ENCODE peak calls at places on chromosomes 11 and 22, in six cellular contexts. F is NCI-H1105; Q is NCI-H226; Z is chondrocyte; V is RCC 7860; Y is CD8-positive, alpha-beta memory T cell. X is an unnamed sample.

GRCh38 chr11:65887026-65887722 is 1.1 kb downstream of the FIBP start:
- DNase-seq in V (no peak), F (no peak), Y (no peak), Q (no peak), Z (no peak), X (no peak)

GRCh38 chr22:25627271-25627848 is 62.9 kb downstream of the GRK3 start:
- DNase-seq in V (no peak), Z (no peak), Q (no peak), F (no peak), Y (no peak), X (no peak)

GRCh38 chr11:124518900-124519541 is 24.4 kb downstream of the OR8B12 start:
- DNase-seq in F (peak), V (no peak), Q (no peak), Y (no peak), Z (no peak), X (no peak)

GRCh38 chr11:17479284-17480214 is 2.9 kb upstream of the ABCC8 start:
- DNase-seq in Q (peak), Y (no peak), Z (no peak), F (peak), V (no peak), X (peak)

GRCh38 chr11:64850979-64851567 is 6.6 kb upstream of the CDC42BPG start:
- DNase-seq in Z (no peak), V (no peak), Q (peak), F (no peak), Y (peak), X (no peak)

GRCh38 chr11:98029832-98030231 is 990.9 kb upstream of the CNTN5 start:
- DNase-seq in F (no peak), Y (no peak), Z (no peak), Q (no peak), V (no peak), X (no peak)

GRCh38 chr11:2212411-2213251 is 41.0 kb upstream of the TH start:
- DNase-seq in Y (no peak), Q (no peak), Z (peak), V (no peak), F (no peak), X (no peak)

GRCh38 chr11:16587670-16588069 is 150.8 kb upstream of the C11orf58 start:
- DNase-seq in Y (no peak), V (no peak), Z (no peak), Q (no peak), F (no peak), X (no peak)

GRCh38 chr11:91248199-91248807 is 976.3 kb upstream of the FAT3 start:
- DNase-seq in Q (no peak), Z (no peak), V (peak), F (peak), Y (no peak), X (peak)

GRCh38 chr11:77069336-77069968 is 2.7 kb downstream of the CAPN5 start:
- DNase-seq in Q (no peak), F (no peak), Y (peak), V (no peak), Z (no peak), X (no peak)

GRCh38 chr11:73978576-73979086 is 4.0 kb downstream of the UCP2 start:
- DNase-seq in V (no peak), Y (peak), Z (peak), Q (no peak), F (no peak), X (no peak)

GRCh38 chr11:30452842-30453241 is 129.9 kb downstream of the ARL14EP start:
- DNase-seq in Z (no peak), Y (no peak), F (no peak), V (no peak), Q (no peak), X (no peak)

GRCh38 chr11:123483058-123483457 is 53.0 kb downstream of the GRAMD1B start:
- DNase-seq in V (peak), F (no peak), Q (no peak), Z (no peak), Y (no peak), X (no peak)

GRCh38 chr11:117144477-117145392 is 648 bp downstream of the PAFAH1B2 start:
- DNase-seq in Q (peak), Z (no peak), V (peak), F (peak), Y (no peak), X (peak)

GRCh38 chr11:63242089-63242762 is 1.2 kb downstream of the SLC22A25 start:
- DNase-seq in Z (no peak), V (no peak), Y (no peak), F (no peak), Q (no peak), X (no peak)

GRCh38 chr11:100925935-100926334 is 203.7 kb downstream of the PGR start:
- DNase-seq in Z (no peak), F (no peak), Y (no peak), Q (peak), V (peak), X (no peak)

GRCh38 chr11:78343303-78343702 is 74.3 kb downstream of the GAB2 start:
- DNase-seq in F (no peak), Z (no peak), V (no peak), Q (no peak), Y (no peak), X (no peak)

GRCh38 chr11:81963018-81963417 is 770.6 kb downstream of the FAM181B start:
- DNase-seq in Y (no peak), F (peak), Z (no peak), Q (no peak), V (no peak), X (no peak)

GRCh38 chr22:19120829-19121630 is 1.2 kb downstream of the DGCR2 start:
- DNase-seq in Z (no peak), Q (peak), F (no peak), Y (peak), V (peak), X (no peak)

GRCh38 chr11:67409781-67410368 is 5.6 kb upstream of the CARNS1 start:
- DNase-seq in F (peak), Q (no peak), Y (no peak), Z (no peak), V (no peak), X (no peak)

GRCh38 chr11:96147913-96148312 is 195.1 kb downstream of the MAML2 start:
- DNase-seq in Z (no peak), Y (no peak), V (no peak), Q (no peak), F (no peak), X (peak)